ENCODE peak calls at places on chromosomes 1 and 21, in seven cellular contexts. One of them, this sample, is unnamed.

GRCh38 chr1:206705187-206705586 is 20.5 kb downstream of the MAPKAPK2 start:
- DNase-seq in stimulated activated naive CD8-positive, alpha-beta T cell treated with anti-CD3 and anti-CD28 coated beads, Interleukin-15, Interleukin-2, amounts not matched to agents 100 U/mL and 50 U/mL, for 24 hours: no peak
- DNase-seq in stimulated activated CD8-positive, alpha-beta memory T cell treated with anti-CD3 and anti-CD28 coated beads, Interleukin-4, amount 100 ng/mL, for 24 hours: no peak
- DNase-seq in CD4-positive, alpha-beta T cell: no peak
- DNase-seq in non-pigmented ciliary epithelial cell: no peak
- DNase-seq in KG1: no peak
- DNase-seq in heart left ventricle: no peak
- DNase-seq in this sample: peak

GRCh38 chr1:155715777-155716176 is 26.9 kb downstream of the DAP3 start:
- DNase-seq in stimulated activated naive CD8-positive, alpha-beta T cell treated with anti-CD3 and anti-CD28 coated beads, Interleukin-15, Interleukin-2, amounts not matched to agents 100 U/mL and 50 U/mL, for 24 hours: no peak
- DNase-seq in stimulated activated CD8-positive, alpha-beta memory T cell treated with anti-CD3 and anti-CD28 coated beads, Interleukin-4, amount 100 ng/mL, for 24 hours: no peak
- DNase-seq in CD4-positive, alpha-beta T cell: no peak
- DNase-seq in non-pigmented ciliary epithelial cell: no peak
- DNase-seq in KG1: no peak
- DNase-seq in heart left ventricle: no peak
- DNase-seq in this sample: no peak

GRCh38 chr21:45200596-45201296 is 86.9 kb downstream of the POFUT2 start:
- DNase-seq in stimulated activated naive CD8-positive, alpha-beta T cell treated with anti-CD3 and anti-CD28 coated beads, Interleukin-15, Interleukin-2, amounts not matched to agents 100 U/mL and 50 U/mL, for 24 hours: no peak
- DNase-seq in stimulated activated CD8-positive, alpha-beta memory T cell treated with anti-CD3 and anti-CD28 coated beads, Interleukin-4, amount 100 ng/mL, for 24 hours: no peak
- DNase-seq in CD4-positive, alpha-beta T cell: no peak
- DNase-seq in non-pigmented ciliary epithelial cell: no peak
- DNase-seq in KG1: peak
- DNase-seq in heart left ventricle: no peak
- DNase-seq in this sample: no peak

GRCh38 chr1:229058111-229058551 is 212.8 kb upstream of the RAB4A start:
- DNase-seq in stimulated activated naive CD8-positive, alpha-beta T cell treated with anti-CD3 and anti-CD28 coated beads, Interleukin-15, Interleukin-2, amounts not matched to agents 100 U/mL and 50 U/mL, for 24 hours: peak
- DNase-seq in stimulated activated CD8-positive, alpha-beta memory T cell treated with anti-CD3 and anti-CD28 coated beads, Interleukin-4, amount 100 ng/mL, for 24 hours: peak
- DNase-seq in CD4-positive, alpha-beta T cell: peak
- DNase-seq in non-pigmented ciliary epithelial cell: no peak
- DNase-seq in KG1: no peak
- DNase-seq in heart left ventricle: no peak
- DNase-seq in this sample: no peak

GRCh38 chr1:147177611-147178370 is 5.5 kb upstream of the PRKAB2 start:
- DNase-seq in stimulated activated naive CD8-positive, alpha-beta T cell treated with anti-CD3 and anti-CD28 coated beads, Interleukin-15, Interleukin-2, amounts not matched to agents 100 U/mL and 50 U/mL, for 24 hours: peak
- DNase-seq in stimulated activated CD8-positive, alpha-beta memory T cell treated with anti-CD3 and anti-CD28 coated beads, Interleukin-4, amount 100 ng/mL, for 24 hours: no peak
- DNase-seq in CD4-positive, alpha-beta T cell: no peak
- DNase-seq in non-pigmented ciliary epithelial cell: no peak
- DNase-seq in KG1: no peak
- DNase-seq in heart left ventricle: no peak
- DNase-seq in this sample: no peak

GRCh38 chr1:170929835-170930554 is 5.3 kb upstream of the MROH9 start:
- DNase-seq in stimulated activated naive CD8-positive, alpha-beta T cell treated with anti-CD3 and anti-CD28 coated beads, Interleukin-15, Interleukin-2, amounts not matched to agents 100 U/mL and 50 U/mL, for 24 hours: no peak
- DNase-seq in stimulated activated CD8-positive, alpha-beta memory T cell treated with anti-CD3 and anti-CD28 coated beads, Interleukin-4, amount 100 ng/mL, for 24 hours: no peak
- DNase-seq in CD4-positive, alpha-beta T cell: no peak
- DNase-seq in non-pigmented ciliary epithelial cell: peak
- DNase-seq in KG1: peak
- DNase-seq in heart left ventricle: peak
- DNase-seq in this sample: no peak

GRCh38 chr1:233879841-233880240 is 24.6 kb upstream of the SLC35F3 start:
- DNase-seq in stimulated activated naive CD8-positive, alpha-beta T cell treated with anti-CD3 and anti-CD28 coated beads, Interleukin-15, Interleukin-2, amounts not matched to agents 100 U/mL and 50 U/mL, for 24 hours: no peak
- DNase-seq in stimulated activated CD8-positive, alpha-beta memory T cell treated with anti-CD3 and anti-CD28 coated beads, Interleukin-4, amount 100 ng/mL, for 24 hours: no peak
- DNase-seq in CD4-positive, alpha-beta T cell: no peak
- DNase-seq in non-pigmented ciliary epithelial cell: no peak
- DNase-seq in KG1: no peak
- DNase-seq in heart left ventricle: no peak
- DNase-seq in this sample: no peak

GRCh38 chr1:195495720-195496635 is 1112.3 kb downstream of the KCNT2 start:
- DNase-seq in stimulated activated naive CD8-positive, alpha-beta T cell treated with anti-CD3 and anti-CD28 coated beads, Interleukin-15, Interleukin-2, amounts not matched to agents 100 U/mL and 50 U/mL, for 24 hours: no peak
- DNase-seq in stimulated activated CD8-positive, alpha-beta memory T cell treated with anti-CD3 and anti-CD28 coated beads, Interleukin-4, amount 100 ng/mL, for 24 hours: no peak
- DNase-seq in CD4-positive, alpha-beta T cell: no peak
- DNase-seq in non-pigmented ciliary epithelial cell: no peak
- DNase-seq in KG1: no peak
- DNase-seq in heart left ventricle: no peak
- DNase-seq in this sample: no peak

GRCh38 chr1:160277330-160277729 is 7.6 kb downstream of the PEX19 start:
- DNase-seq in stimulated activated naive CD8-positive, alpha-beta T cell treated with anti-CD3 and anti-CD28 coated beads, Interleukin-15, Interleukin-2, amounts not matched to agents 100 U/mL and 50 U/mL, for 24 hours: no peak
- DNase-seq in stimulated activated CD8-positive, alpha-beta memory T cell treated with anti-CD3 and anti-CD28 coated beads, Interleukin-4, amount 100 ng/mL, for 24 hours: no peak
- DNase-seq in CD4-positive, alpha-beta T cell: no peak
- DNase-seq in non-pigmented ciliary epithelial cell: no peak
- DNase-seq in KG1: no peak
- DNase-seq in heart left ventricle: no peak
- DNase-seq in this sample: no peak

This sample was measured in head of caudate nucleus.